ENCODE peak calls at places on chromosomes 12 and 14, in four cellular contexts. One of them, this sample, is unnamed.

GRCh38 chr14:59454131-59454530 is 11.0 kb downstream of the GPR135 start:
- DNase-seq in cardiac fibroblast: peak; percentile 98
- DNase-seq in Peyer's patch: no peak
- DNase-seq in cardiac muscle cell: peak; percentile 94
- DNase-seq in this sample: no peak

GRCh38 chr12:14473707-14474287 is 93.9 kb downstream of the PLBD1 start:
- DNase-seq in cardiac fibroblast: peak; percentile 41
- DNase-seq in Peyer's patch: no peak
- DNase-seq in cardiac muscle cell: peak; percentile 31
- DNase-seq in this sample: no peak

GRCh38 chr12:78568326-78569020 is 296.1 kb upstream of the SYT1 start:
- DNase-seq in cardiac fibroblast: no peak
- DNase-seq in Peyer's patch: no peak
- DNase-seq in cardiac muscle cell: no peak
- DNase-seq in this sample: no peak

GRCh38 chr12:26242683-26243082 is 47.3 kb downstream of the SSPN start:
- DNase-seq in cardiac fibroblast: no peak
- DNase-seq in Peyer's patch: no peak
- DNase-seq in cardiac muscle cell: no peak
- DNase-seq in this sample: no peak

GRCh38 chr14:32330356-32331226 is 1.5 kb downstream of the AKAP6 start:
- DNase-seq in cardiac fibroblast: no peak
- DNase-seq in Peyer's patch: no peak
- DNase-seq in cardiac muscle cell: no peak
- DNase-seq in this sample: peak; percentile 14

GRCh38 chr12:109291531-109292341 is 17.3 kb downstream of the FOXN4 start:
- DNase-seq in cardiac fibroblast: peak; percentile 5
- DNase-seq in Peyer's patch: peak; percentile 49
- DNase-seq in cardiac muscle cell: peak; percentile 41
- DNase-seq in this sample: peak; percentile 60

GRCh38 chr12:76470028-76470939 is 89.3 kb downstream of the OSBPL8 start:
- DNase-seq in cardiac fibroblast: peak; percentile 87
- DNase-seq in Peyer's patch: no peak
- DNase-seq in cardiac muscle cell: peak; percentile 83
- DNase-seq in this sample: no peak

GRCh38 chr14:85531594-85532391 is 1.8 kb downstream of the FLRT2 start:
- DNase-seq in cardiac fibroblast: peak; percentile 89
- DNase-seq in Peyer's patch: peak; percentile 55
- DNase-seq in cardiac muscle cell: peak; percentile 90
- DNase-seq in this sample: peak; percentile 66

GRCh38 chr14:98101323-98101722 is 1170.7 kb downstream of the BCL11B start:
- DNase-seq in cardiac fibroblast: no peak
- DNase-seq in Peyer's patch: no peak
- DNase-seq in cardiac muscle cell: no peak
- DNase-seq in this sample: no peak

GRCh38 chr14:65054471-65055085 is 47.7 kb downstream of the MAX start:
- DNase-seq in cardiac fibroblast: no peak
- DNase-seq in Peyer's patch: no peak
- DNase-seq in cardiac muscle cell: no peak
- DNase-seq in this sample: no peak

GRCh38 chr14:88798161-88798560 is 5.4 kb upstream of the EML5 start:
- DNase-seq in cardiac fibroblast: no peak
- DNase-seq in Peyer's patch: no peak
- DNase-seq in cardiac muscle cell: no peak
- DNase-seq in this sample: no peak

GRCh38 chr12:33596814-33597213 is 157.2 kb upstream of the SYT10 start:
- DNase-seq in cardiac fibroblast: no peak
- DNase-seq in Peyer's patch: no peak
- DNase-seq in cardiac muscle cell: no peak
- DNase-seq in this sample: no peak

GRCh38 chr12:53925006-53925405 is 13.6 kb upstream of the HOXC13 start:
- DNase-seq in cardiac fibroblast: no peak
- DNase-seq in Peyer's patch: no peak
- DNase-seq in cardiac muscle cell: no peak
- DNase-seq in this sample: no peak

GRCh38 chr12:6229823-6230222 is 29.6 kb downstream of the CD9 start:
- DNase-seq in cardiac fibroblast: peak; percentile 84
- DNase-seq in Peyer's patch: peak; percentile 72
- DNase-seq in cardiac muscle cell: peak; percentile 55
- DNase-seq in this sample: peak; percentile 74

GRCh38 chr12:40697566-40698257 is 5.5 kb downstream of the CNTN1 start:
- DNase-seq in cardiac fibroblast: no peak
- DNase-seq in Peyer's patch: no peak
- DNase-seq in cardiac muscle cell: no peak
- DNase-seq in this sample: no peak

GRCh38 chr14:60691383-60692113 is 32.6 kb downstream of the SIX4 start:
- DNase-seq in cardiac fibroblast: no peak
- DNase-seq in Peyer's patch: no peak
- DNase-seq in cardiac muscle cell: no peak
- DNase-seq in this sample: no peak

GRCh38 chr12:109875572-109876131 is 4.7 kb downstream of the GLTP start:
- DNase-seq in cardiac fibroblast: no peak
- DNase-seq in Peyer's patch: peak; percentile 81
- DNase-seq in cardiac muscle cell: no peak
- DNase-seq in this sample: peak; percentile 86

GRCh38 chr14:85122690-85123089 is 407.3 kb upstream of the FLRT2 start:
- DNase-seq in cardiac fibroblast: no peak
- DNase-seq in Peyer's patch: no peak
- DNase-seq in cardiac muscle cell: peak; percentile 23
- DNase-seq in this sample: no peak

GRCh38 chr12:88243886-88244491 is 101.9 kb downstream of the TMTC3 start:
- DNase-seq in cardiac fibroblast: no peak
- DNase-seq in Peyer's patch: no peak
- DNase-seq in cardiac muscle cell: no peak
- DNase-seq in this sample: no peak

GRCh38 chr12:57546438-57547365 is at the start of gene DCTN2:
- DNase-seq in cardiac fibroblast: peak; percentile 98
- DNase-seq in Peyer's patch: peak; percentile 98
- DNase-seq in cardiac muscle cell: peak; percentile 98
- DNase-seq in this sample: peak; percentile 97
- TF ChIP-seq CTCF in cardiac fibroblast: peak; percentile 4
- TF ChIP-seq CTCF in Peyer's patch: no peak
- TF ChIP-seq CTCF in cardiac muscle cell: peak; percentile 23
- TF ChIP-seq CTCF in this sample: no peak

GRCh38 chr12:46964496-46965098 is 114.8 kb upstream of the PCED1B start:
- DNase-seq in cardiac fibroblast: peak; percentile 59
- DNase-seq in Peyer's patch: no peak
- DNase-seq in cardiac muscle cell: peak; percentile 78
- DNase-seq in this sample: no peak

GRCh38 chr12:46959484-46959883 is 119.9 kb upstream of the PCED1B start:
- DNase-seq in cardiac fibroblast: peak; percentile 90
- DNase-seq in Peyer's patch: no peak
- DNase-seq in cardiac muscle cell: peak; percentile 72
- DNase-seq in this sample: no peak

GRCh38 chr12:46965137-46965536 is 114.3 kb upstream of the PCED1B start:
- DNase-seq in cardiac fibroblast: peak; percentile 11
- DNase-seq in Peyer's patch: no peak
- DNase-seq in cardiac muscle cell: no peak
- DNase-seq in this sample: no peak

GRCh38 chr12:46965880-46966279 is 113.5 kb upstream of the PCED1B start:
- DNase-seq in cardiac fibroblast: no peak
- DNase-seq in Peyer's patch: no peak
- DNase-seq in cardiac muscle cell: no peak
- DNase-seq in this sample: no peak

DNA sequence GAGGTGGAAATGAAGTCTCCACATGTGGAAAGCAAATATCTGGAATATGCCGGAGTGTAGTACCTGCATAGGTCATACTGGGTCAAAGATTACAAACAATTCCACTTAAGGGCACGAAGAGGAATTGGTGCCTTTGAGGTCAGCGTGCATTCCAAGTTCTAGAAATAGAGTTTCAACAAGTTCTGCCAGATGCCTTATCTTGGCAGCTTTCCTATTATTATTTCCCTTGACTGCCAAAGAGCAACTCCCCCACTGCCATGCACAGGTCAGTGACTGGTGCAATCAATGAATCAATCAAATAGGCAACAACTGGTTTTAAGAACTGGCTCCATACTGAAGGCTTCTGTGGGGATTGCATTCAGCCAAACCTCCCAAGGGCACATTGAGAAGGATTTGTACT is 115.4 kb upstream of the PCED1B start:
- DNase-seq in cardiac fibroblast: peak; percentile 27
- DNase-seq in Peyer's patch: no peak
- DNase-seq in cardiac muscle cell: peak; percentile 68
- DNase-seq in this sample: no peak
- H3K4me3 ChIP-seq in cardiac fibroblast: no peak overlapping the region
- H3K4me3 ChIP-seq in Peyer's patch: no peak overlapping the region
- H3K4me3 ChIP-seq in cardiac muscle cell: no peak overlapping the region
- H3K4me3 ChIP-seq in this sample: no peak overlapping the region

GRCh38 chr14:69268763-69269162 is 8.8 kb downstream of the GALNT16 start:
- DNase-seq in cardiac fibroblast: peak; percentile 74
- DNase-seq in Peyer's patch: no peak
- DNase-seq in cardiac muscle cell: peak; percentile 34
- DNase-seq in this sample: no peak

GRCh38 chr14:69270097-69270496 is 10.1 kb downstream of the GALNT16 start:
- DNase-seq in cardiac fibroblast: no peak
- DNase-seq in Peyer's patch: no peak
- DNase-seq in cardiac muscle cell: no peak
- DNase-seq in this sample: no peak

GRCh38 chr14:69268223-69268622 is 8.3 kb downstream of the GALNT16 start:
- DNase-seq in cardiac fibroblast: peak; percentile 50
- DNase-seq in Peyer's patch: no peak
- DNase-seq in cardiac muscle cell: peak; percentile 31
- DNase-seq in this sample: no peak

GRCh38 chr14:69269381-69269780 is 9.4 kb downstream of the GALNT16 start:
- DNase-seq in cardiac fibroblast: no peak
- DNase-seq in Peyer's patch: no peak
- DNase-seq in cardiac muscle cell: no peak
- DNase-seq in this sample: no peak

GRCh38 chr14:69270795-69271708 is 11.1 kb downstream of the GALNT16 start:
- DNase-seq in cardiac fibroblast: peak; percentile 32
- DNase-seq in Peyer's patch: no peak
- DNase-seq in cardiac muscle cell: no peak
- DNase-seq in this sample: no peak
- TF ChIP-seq CTCF in cardiac fibroblast: no peak
- TF ChIP-seq CTCF in Peyer's patch: no peak
- TF ChIP-seq CTCF in cardiac muscle cell: no peak
- TF ChIP-seq CTCF in this sample: no peak

GRCh38 chr12:90519285-90519684 is 435.7 kb downstream of the CCER1 start:
- DNase-seq in cardiac fibroblast: no peak
- DNase-seq in Peyer's patch: no peak
- DNase-seq in cardiac muscle cell: no peak
- DNase-seq in this sample: no peak
- H3K4me3 ChIP-seq in cardiac fibroblast: no peak overlapping the region
- H3K4me3 ChIP-seq in Peyer's patch: no peak overlapping the region
- H3K4me3 ChIP-seq in cardiac muscle cell: no peak overlapping the region
- H3K4me3 ChIP-seq in this sample: no peak overlapping the region

GRCh38 chr14:77714926-77715325 is 7.0 kb downstream of the SLIRP start:
- DNase-seq in cardiac fibroblast: no peak
- DNase-seq in Peyer's patch: no peak
- DNase-seq in cardiac muscle cell: no peak
- DNase-seq in this sample: no peak
- TF ChIP-seq CTCF in cardiac fibroblast: no peak
- TF ChIP-seq CTCF in Peyer's patch: no peak
- TF ChIP-seq CTCF in cardiac muscle cell: no peak
- TF ChIP-seq CTCF in this sample: no peak

DNA sequence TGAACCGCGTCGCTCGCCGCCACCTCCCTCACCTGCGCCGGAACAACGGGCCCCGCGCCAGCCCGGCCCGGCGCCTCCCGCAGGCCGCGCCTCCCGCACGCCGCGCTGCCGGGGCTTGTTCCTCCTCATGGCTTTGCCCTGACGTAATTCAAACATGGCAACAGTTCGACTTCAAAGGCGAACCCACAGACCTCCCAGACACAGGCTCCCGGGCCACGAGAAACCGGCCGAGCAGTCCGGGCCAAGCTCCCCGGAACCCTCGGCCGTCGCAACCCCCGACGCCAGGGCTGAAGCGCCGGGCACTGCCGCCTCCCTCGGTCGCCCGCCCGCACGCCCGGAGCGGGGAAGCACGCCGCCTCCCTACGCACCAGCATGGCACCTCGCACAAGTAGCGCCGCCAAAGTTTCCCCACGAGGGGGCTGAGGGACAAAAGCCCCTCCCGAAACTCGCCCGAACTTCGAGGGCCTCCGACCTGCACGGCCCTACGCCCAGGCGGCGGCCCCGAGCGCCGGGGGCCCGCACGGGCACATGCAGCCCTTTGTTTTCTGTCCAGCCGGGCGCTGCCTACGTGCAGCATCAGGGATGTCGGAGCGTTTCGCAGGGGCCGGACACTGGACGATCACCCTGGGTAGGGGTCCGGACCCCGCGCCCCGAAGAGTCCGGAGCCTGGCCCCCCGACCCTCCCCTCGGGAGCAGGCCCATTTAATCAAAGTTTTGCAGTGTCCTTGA is 1.7 kb downstream of the SINHCAF start:
- DNase-seq in cardiac fibroblast: peak; percentile 77
- DNase-seq in Peyer's patch: peak; percentile 89
- DNase-seq in cardiac muscle cell: peak; percentile 85
- DNase-seq in this sample: peak; percentile 86
- H3K4me3 ChIP-seq in cardiac fibroblast: peak overlapping the region; percentile 88
- H3K4me3 ChIP-seq in Peyer's patch: peak overlapping the region; percentile 76
- H3K4me3 ChIP-seq in cardiac muscle cell: peak overlapping the region; percentile 87
- H3K4me3 ChIP-seq in this sample: peak overlapping the region; percentile 62

GRCh38 chr12:55728932-55729591 is at the start of gene CD63:
- DNase-seq in cardiac fibroblast: peak; percentile 89
- DNase-seq in Peyer's patch: peak; percentile 94
- DNase-seq in cardiac muscle cell: peak; percentile 95
- DNase-seq in this sample: peak; percentile 93

GRCh38 chr12:55730447-55730820 is 1.6 kb upstream of the CD63 start:
- DNase-seq in cardiac fibroblast: no peak
- DNase-seq in Peyer's patch: peak; percentile 71
- DNase-seq in cardiac muscle cell: no peak
- DNase-seq in this sample: no peak

GRCh38 chr12:55727643-55728184 is 1.1 kb downstream of the CD63 start:
- DNase-seq in cardiac fibroblast: peak; percentile 63
- DNase-seq in Peyer's patch: peak; percentile 70
- DNase-seq in cardiac muscle cell: peak; percentile 71
- DNase-seq in this sample: peak; percentile 80

GRCh38 chr12:55728185-55728931 is 451 bp downstream of the CD63 start:
- DNase-seq in cardiac fibroblast: peak; percentile 56
- DNase-seq in Peyer's patch: peak; percentile 83
- DNase-seq in cardiac muscle cell: peak; percentile 84
- DNase-seq in this sample: peak; percentile 88

GRCh38 chr12:55729592-55730446 is 1.0 kb upstream of the CD63 start:
- DNase-seq in cardiac fibroblast: peak; percentile 94
- DNase-seq in Peyer's patch: peak; percentile 93
- DNase-seq in cardiac muscle cell: peak; percentile 98
- DNase-seq in this sample: peak; percentile 92
- TF ChIP-seq CTCF in cardiac fibroblast: no peak
- TF ChIP-seq CTCF in Peyer's patch: no peak
- TF ChIP-seq CTCF in cardiac muscle cell: peak; percentile 9
- TF ChIP-seq CTCF in this sample: no peak

This sample was measured in mucosa of descending colon.